ENCODE peak calls at places on chromosomes 4 and X, in six cellular contexts. J, R, V, D, T and E are unnamed samples.

GRCh38 chrX:72372735-72373134 is 67.0 kb upstream of the CITED1 start:
- ATAC-seq in J (no peak), R (no peak), V (no peak), D (no peak), T (no peak), E (no peak)

GRCh38 chr4:6671648-6672047 is 22.0 kb upstream of the S100P start:
- ATAC-seq in J (no peak), R (no peak), V (no peak), D (no peak), T (no peak), E (no peak)

GRCh38 chr4:188109157-188109755 is at the start of gene TRIML2:
- ATAC-seq in J (no peak), R (peak), V (no peak), D (no peak), T (no peak), E (no peak)

GRCh38 chrX:118802857-118803256 is 20.8 kb upstream of the ZCCHC12 start:
- ATAC-seq in J (no peak), R (no peak), V (no peak), D (no peak), T (no peak), E (no peak)

GRCh38 chr4:8221985-8222384 is 22.9 kb downstream of the SH3TC1 start:
- ATAC-seq in J (no peak), R (no peak), V (no peak), D (no peak), T (no peak), E (no peak)

GRCh38 chr4:140790171-140790570 is 34.0 kb upstream of the TBC1D9 start:
- ATAC-seq in J (no peak), R (no peak), V (peak), D (no peak), T (no peak), E (no peak)

GRCh38 chr4:73275318-73275654 is 16.7 kb upstream of the ANKRD17 start:
- ATAC-seq in J (no peak), R (no peak), V (no peak), D (no peak), T (no peak), E (no peak)

GRCh38 chr4:3292571-3293409 is at the start of gene RGS12:
- ATAC-seq in J (peak), R (peak), V (peak), D (peak), T (peak), E (peak)

GRCh38 chr4:126715681-126716080 is 917.1 kb upstream of the INTU start:
- ATAC-seq in J (no peak), R (no peak), V (no peak), D (no peak), T (no peak), E (no peak)

GRCh38 chr4:185535818-185536729 is 767 bp upstream of the PDLIM3 start:
- ATAC-seq in J (no peak), R (no peak), V (peak), D (no peak), T (no peak), E (no peak)

GRCh38 chr4:1771555-1772305 is 21.4 kb upstream of the FGFR3 start:
- ATAC-seq in J (no peak), R (no peak), V (no peak), D (no peak), T (no peak), E (no peak)

GRCh38 chr4:3021627-3022026 is 52.7 kb downstream of the HTT-AS start:
- ATAC-seq in J (peak), R (no peak), V (no peak), D (no peak), T (no peak), E (peak)

GRCh38 chrX:106168107-106168506 is at the start of gene PWWP3B:
- ATAC-seq in J (no peak), R (peak), V (peak), D (no peak), T (no peak), E (no peak)

GRCh38 chr4:63505714-63506460 is 903.4 kb downstream of the TECRL start:
- ATAC-seq in J (no peak), R (no peak), V (no peak), D (no peak), T (no peak), E (no peak)

GRCh38 chrX:112736310-112736709 is 56.6 kb upstream of the LHFPL1 start:
- ATAC-seq in J (no peak), R (no peak), V (no peak), D (no peak), T (no peak), E (no peak)

GRCh38 chr4:6658204-6658585 is 17.7 kb downstream of the MRFAP1 start:
- ATAC-seq in J (no peak), R (no peak), V (peak), D (peak), T (peak), E (peak)

GRCh38 chr4:21856754-21857153 is 91.8 kb downstream of the KCNIP4 start:
- ATAC-seq in J (no peak), R (no peak), V (no peak), D (no peak), T (no peak), E (no peak)

GRCh38 chr4:121582296-121582695 is 114.5 kb downstream of the ANXA5 start:
- ATAC-seq in J (no peak), R (no peak), V (no peak), D (no peak), T (no peak), E (no peak)

GRCh38 chrX:39730671-39731389 is 366.9 kb downstream of the BCOR start:
- ATAC-seq in J (peak), R (peak), V (peak), D (peak), T (peak), E (peak)